ENCODE peak calls at places on chromosome 10, in seven cellular contexts. M is K562, Y is GM12878, E is SK-N-SH, H is HCT116, D is HepG2, I is H1. W is an unnamed sample.

GRCh38 chr10:102642553-102643345 is 1.5 kb upstream of the TRIM8 start:
- DNase-seq in H (peak), I (peak), E (peak), Y (no peak), M (no peak), D (peak), W (no peak)

GRCh38 chr10:113030453-113030852 is 80.4 kb downstream of the TCF7L2 start:
- DNase-seq in M (no peak), I (no peak), D (no peak), E (no peak), H (no peak), Y (no peak), W (no peak)

GRCh38 chr10:110993024-110993693 is 73.8 kb downstream of the SHOC2 start:
- DNase-seq in M (no peak), Y (peak), H (no peak), I (no peak), D (no peak), E (no peak), W (no peak)

GRCh38 chr10:73876157-73876556 is 1.8 kb upstream of the CAMK2G start:
- DNase-seq in Y (no peak), H (no peak), D (no peak), E (no peak), I (no peak), M (no peak), W (no peak)

GRCh38 chr10:48464871-48465736 is 139.8 kb downstream of the ARHGAP22 start:
- DNase-seq in I (peak), Y (no peak), E (peak), H (no peak), M (no peak), D (no peak), W (no peak)

GRCh38 chr10:123891147-123892011 is at the start of gene CPXM2:
- DNase-seq in H (no peak), D (no peak), E (no peak), M (no peak), Y (no peak), I (peak), W (no peak)

GRCh38 chr10:43979551-43979950 is 330.9 kb upstream of the ZNF32 start:
- DNase-seq in I (no peak), Y (no peak), H (no peak), E (no peak), M (no peak), D (no peak), W (no peak)

GRCh38 chr10:104029528-104029875 is 56.2 kb downstream of the COL17A1 start:
- DNase-seq in Y (no peak), E (no peak), H (no peak), D (no peak), I (no peak), M (no peak), W (no peak)

GRCh38 chr10:11642558-11642957 is 31.1 kb upstream of the USP6NL start:
- DNase-seq in I (no peak), D (no peak), M (no peak), H (no peak), Y (no peak), E (no peak), W (no peak)

GRCh38 chr10:34031410-34031809 is 696.9 kb upstream of the NRP1 start:
- DNase-seq in I (no peak), E (no peak), Y (no peak), H (no peak), M (no peak), D (no peak), W (no peak)

GRCh38 chr10:32179836-32180235 is 123.6 kb upstream of the KIF5B start:
- DNase-seq in E (no peak), D (no peak), I (no peak), H (no peak), Y (no peak), M (no peak), W (no peak)

GRCh38 chr10:128859738-128860386 is 607.2 kb upstream of the MGMT start:
- DNase-seq in D (peak), E (peak), I (peak), M (peak), Y (no peak), H (peak), W (peak)

GRCh38 chr10:34580643-34581042 is 234.5 kb downstream of the PARD3 start:
- DNase-seq in Y (no peak), H (no peak), E (no peak), I (no peak), D (peak), M (no peak), W (peak)

GRCh38 chr10:30980951-30981616 is 50.6 kb downstream of the ZNF438 start:
- DNase-seq in M (no peak), I (no peak), E (no peak), Y (no peak), D (no peak), H (no peak), W (peak)

GRCh38 chr10:85918371-85918770 is 448.2 kb downstream of the GRID1 start:
- DNase-seq in M (no peak), I (no peak), H (no peak), D (no peak), E (no peak), Y (no peak), W (no peak)

GRCh38 chr10:75801121-75801520 is 369.7 kb downstream of the LRMDA start:
- DNase-seq in H (no peak), M (no peak), E (no peak), Y (no peak), I (no peak), D (no peak), W (no peak)

GRCh38 chr10:123998197-123999141 is 94.9 kb downstream of the CHST15 start:
- DNase-seq in Y (no peak), I (no peak), E (peak), D (no peak), M (no peak), H (no peak), W (no peak)

GRCh38 chr10:9579110-9579705 is 1438.5 kb upstream of the CELF2 start:
- DNase-seq in D (no peak), H (no peak), E (no peak), I (no peak), M (no peak), Y (no peak), W (no peak)

GRCh38 chr10:89297791-89298190 is 4.1 kb upstream of the IFIT2 start:
- DNase-seq in H (no peak), D (no peak), E (no peak), M (no peak), I (no peak), Y (no peak), W (no peak)

GRCh38 chr10:130137077-130137448 is 872 bp downstream of the GLRX3 start:
- DNase-seq in H (no peak), I (no peak), D (peak), Y (no peak), E (peak), M (no peak), W (peak)

GRCh38 chr10:33937987-33938386 is 603.5 kb upstream of the NRP1 start:
- DNase-seq in I (no peak), D (no peak), M (no peak), Y (no peak), E (no peak), H (no peak), W (no peak)

GRCh38 chr10:91410638-91411367 is 659 bp downstream of the HECTD2 start:
- DNase-seq in E (peak), D (no peak), Y (no peak), H (no peak), M (peak), I (no peak), W (peak)

GRCh38 chr10:70913546-70914240 is 25.3 kb upstream of the PCBD1 start:
- DNase-seq in D (no peak), Y (no peak), E (peak), M (no peak), H (no peak), I (no peak), W (no peak)

GRCh38 chr10:119737827-119738226 is 12.0 kb downstream of the INPP5F start:
- DNase-seq in Y (no peak), E (no peak), H (peak), I (no peak), D (no peak), M (peak), W (no peak)

GRCh38 chr10:29788113-29788512 is 153.3 kb upstream of the SVIL start:
- DNase-seq in E (no peak), D (no peak), I (no peak), Y (no peak), M (no peak), H (no peak), W (no peak)

GRCh38 chr10:112389147-112389822 is 15.4 kb downstream of the ACSL5 start:
- DNase-seq in I (no peak), H (peak), E (no peak), D (peak), Y (peak), M (no peak), W (no peak)

GRCh38 chr10:100130786-100131185 is 49.1 kb upstream of the CPN1 start:
- DNase-seq in M (no peak), D (no peak), I (no peak), H (no peak), E (no peak), Y (no peak), W (no peak)

GRCh38 chr10:47024399-47025252 is 113.4 kb downstream of the PTPN20 start:
- DNase-seq in H (peak), I (peak), M (peak), Y (peak), D (peak), E (peak), W (peak)

GRCh38 chr10:131841131-131841661 is 59.6 kb upstream of the PPP2R2D start:
- DNase-seq in D (no peak), I (no peak), M (no peak), H (no peak), Y (no peak), E (no peak), W (no peak)

GRCh38 chr10:47456096-47456485 is 27.8 kb downstream of the ANXA8 start:
- DNase-seq in D (no peak), Y (no peak), I (no peak), E (no peak), H (no peak), M (no peak), W (no peak)

GRCh38 chr10:14397069-14397468 is 66.3 kb upstream of the FRMD4A start:
- DNase-seq in H (no peak), Y (no peak), I (no peak), D (no peak), E (peak), M (no peak), W (no peak)

GRCh38 chr10:789831-790701 is 100.6 kb upstream of the DIP2C start:
- DNase-seq in E (peak), M (peak), I (peak), H (no peak), D (no peak), Y (no peak), W (no peak)

GRCh38 chr10:114392112-114392835 is 12.0 kb downstream of the AFAP1L2 start:
- DNase-seq in Y (no peak), E (no peak), H (no peak), D (no peak), M (no peak), I (no peak), W (no peak)

GRCh38 chr10:103276941-103277712 is at the start of gene INA:
- DNase-seq in Y (no peak), M (no peak), I (peak), D (no peak), H (no peak), E (peak), W (no peak)

GRCh38 chr10:95445223-95445836 is 115.8 kb downstream of the SORBS1 start:
- DNase-seq in I (no peak), H (peak), E (no peak), D (no peak), M (no peak), Y (no peak), W (no peak)

GRCh38 chr10:95447733-95448132 is 113.4 kb downstream of the SORBS1 start:
- DNase-seq in H (no peak), D (no peak), M (no peak), I (no peak), E (no peak), Y (no peak), W (no peak)

GRCh38 chr10:95444792-95445191 is 116.4 kb downstream of the SORBS1 start:
- DNase-seq in Y (no peak), I (no peak), E (no peak), D (no peak), M (no peak), H (no peak), W (no peak)

GRCh38 chr10:95443636-95444035 is 117.5 kb downstream of the SORBS1 start:
- DNase-seq in I (no peak), M (no peak), Y (no peak), E (no peak), H (no peak), D (peak), W (no peak)

GRCh38 chr10:95445837-95446347 is 115.3 kb downstream of the SORBS1 start:
- DNase-seq in H (peak), M (peak), D (peak), E (peak), Y (no peak), I (peak), W (peak)
- TF ChIP-seq JUND in H (no peak), M (no peak), D (no peak), E (no peak), Y (no peak), I (no peak), W (no peak)

GRCh38 chr10:126014309-126014708 is 117.9 kb downstream of the FANK1 start:
- DNase-seq in E (no peak), I (no peak), D (no peak), Y (no peak), H (no peak), M (no peak), W (no peak)

GRCh38 chr10:126017961-126018560 is 121.7 kb downstream of the FANK1 start:
- DNase-seq in H (no peak), D (no peak), M (no peak), E (no peak), I (no peak), Y (no peak), W (no peak)

GRCh38 chr10:126013489-126014281 is 117.3 kb downstream of the FANK1 start:
- DNase-seq in I (peak), H (no peak), E (no peak), Y (no peak), M (peak), D (no peak), W (no peak)

GRCh38 chr10:126016884-126017283 is 120.5 kb downstream of the FANK1 start:
- DNase-seq in M (no peak), E (no peak), D (no peak), Y (no peak), I (no peak), H (no peak), W (no peak)

DNA sequence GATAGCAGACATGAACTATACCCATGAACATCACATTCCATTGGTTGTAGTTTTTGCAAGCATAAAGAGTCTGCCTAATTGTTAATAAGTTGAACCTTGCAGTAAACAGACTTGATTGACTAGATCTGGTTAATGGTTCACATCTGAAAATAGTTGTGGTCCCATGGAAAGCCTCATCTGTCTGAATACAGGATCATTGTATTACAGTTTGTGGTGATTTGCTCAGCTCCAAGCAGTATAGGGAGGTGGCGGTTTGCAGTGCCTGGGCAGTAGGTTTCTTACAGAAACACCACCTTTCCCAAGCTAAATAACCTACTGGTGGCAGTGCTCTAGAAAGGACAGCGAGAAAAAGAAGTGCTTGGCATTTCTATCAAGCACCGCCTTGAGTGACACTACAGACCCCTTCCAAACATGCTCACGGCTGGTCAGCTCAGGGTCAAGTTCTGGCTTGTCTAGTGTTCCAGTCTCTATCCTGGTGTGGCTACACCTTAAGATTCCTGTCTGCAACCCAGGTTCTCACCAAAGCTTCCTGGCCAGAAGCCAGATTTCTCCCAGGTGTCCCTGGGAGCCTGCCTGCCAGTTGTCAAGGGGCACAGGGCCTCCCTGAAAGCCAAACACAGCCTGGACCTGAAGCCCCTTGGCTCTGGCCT is 119.9 kb downstream of the FANK1 start:
- DNase-seq in D (no peak), E (no peak), M (no peak), H (no peak), I (no peak), Y (no peak), W (no peak)
- TF ChIP-seq JUND in D (no peak), E (no peak), M (no peak), H (no peak), I (no peak), Y (no peak), W (no peak)

DNA sequence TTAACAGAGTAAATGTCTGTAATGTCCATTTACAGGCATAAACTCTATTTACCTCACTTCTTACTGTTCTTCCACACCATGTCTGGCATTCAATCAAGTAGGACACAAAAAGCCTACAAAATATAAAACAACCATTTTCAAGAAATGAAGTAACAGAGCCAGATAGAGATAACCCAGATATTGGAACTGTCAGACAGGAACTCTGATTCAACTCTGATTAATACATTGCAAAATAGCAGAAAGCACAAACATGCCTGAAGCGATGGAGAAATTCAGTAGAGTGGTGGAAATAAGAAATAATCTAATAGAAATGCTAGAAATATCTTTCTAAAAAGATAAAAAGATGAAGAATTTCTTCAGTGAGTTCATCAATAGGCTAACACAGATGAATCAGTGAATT is 964.4 kb downstream of the PCDH15 start:
- DNase-seq in Y (no peak), M (no peak), D (no peak), E (peak), I (no peak), H (no peak), W (no peak)
- TF ChIP-seq JUND in Y (no peak), M (no peak), D (no peak), E (no peak), I (no peak), H (no peak), W (no peak)

GRCh38 chr10:24459836-24460235 is 250.9 kb downstream of the KIAA1217 start:
- DNase-seq in Y (no peak), I (no peak), M (no peak), E (no peak), H (no peak), D (no peak), W (no peak)
- TF ChIP-seq JUND in Y (no peak), I (no peak), M (no peak), E (no peak), H (no peak), D (no peak), W (no peak)

DNA sequence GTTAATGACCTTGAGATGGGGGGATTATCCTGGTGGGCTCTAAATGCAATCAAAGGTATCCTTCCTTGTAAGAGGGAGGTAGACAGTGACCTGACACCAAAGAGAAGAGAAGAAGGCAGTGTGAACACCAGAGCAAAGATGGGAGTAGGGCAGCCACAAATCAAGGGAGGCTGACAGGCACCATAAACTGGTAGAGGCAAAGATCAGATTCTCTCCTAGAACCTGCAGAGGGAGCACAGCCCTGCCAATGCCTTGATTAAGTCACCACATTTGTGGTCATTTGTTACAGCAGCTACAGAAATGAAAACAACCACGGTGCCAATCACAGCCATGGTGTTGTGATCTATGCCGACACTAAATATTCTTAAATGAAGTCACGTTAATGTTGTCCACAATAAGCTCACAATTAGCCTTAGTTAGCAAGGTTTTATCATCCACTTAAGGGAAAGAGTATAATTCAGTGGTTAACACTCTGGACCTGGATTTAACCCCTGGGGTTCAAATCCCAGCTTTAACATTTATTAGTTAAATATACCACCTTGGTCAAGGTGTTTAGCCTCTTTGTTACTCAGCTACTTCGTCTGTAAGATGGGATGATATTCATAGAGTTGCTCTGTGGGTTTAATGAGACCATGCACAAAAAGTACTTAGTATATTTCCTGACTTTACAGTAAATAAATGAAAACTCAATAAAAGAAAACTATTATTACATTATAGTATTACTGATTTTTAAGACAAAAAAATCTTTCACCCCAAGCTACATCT is 70.8 kb downstream of the SGMS1 start:
- DNase-seq in D (no peak), Y (no peak), I (no peak), E (no peak), M (no peak), H (no peak), W (peak)
- TF ChIP-seq JUND in D (no peak), Y (no peak), I (no peak), E (no peak), M (peak), H (no peak), W (no peak)

DNA sequence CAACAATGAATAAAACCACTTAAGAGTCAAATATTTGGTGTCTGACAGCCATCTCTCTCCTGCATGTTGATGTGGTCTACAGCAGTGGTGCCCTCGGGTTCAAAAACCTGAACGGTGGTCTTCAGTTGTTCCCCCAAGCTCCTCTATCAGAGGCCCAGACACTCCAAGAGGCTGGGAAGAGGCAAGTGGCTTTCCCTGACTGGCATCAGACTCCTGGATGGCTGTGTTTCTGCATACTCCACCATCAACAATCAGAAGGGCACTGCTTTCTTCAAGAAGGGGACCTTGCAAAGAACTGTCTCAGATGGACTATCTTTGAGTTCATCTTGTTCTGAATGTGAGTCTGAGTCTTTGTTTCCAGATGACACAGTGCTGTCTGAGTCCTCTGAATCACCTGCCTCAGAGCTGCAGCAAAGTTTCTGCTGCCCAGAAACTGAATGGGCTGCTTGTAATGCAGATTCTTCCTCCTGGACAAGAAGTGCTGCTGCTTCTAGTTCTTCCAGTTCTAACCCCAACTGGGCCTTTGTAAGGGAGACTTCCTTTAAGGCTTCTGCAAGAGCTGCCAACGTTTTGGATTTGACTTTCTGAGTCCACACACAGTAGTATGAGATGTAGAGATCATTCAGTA is 5.9 kb upstream of the SGMS1 start:
- DNase-seq in M (no peak), D (no peak), I (no peak), Y (no peak), E (no peak), H (no peak), W (no peak)
- TF ChIP-seq JUND in M (no peak), D (no peak), I (no peak), Y (no peak), E (no peak), H (no peak), W (no peak)

DNA sequence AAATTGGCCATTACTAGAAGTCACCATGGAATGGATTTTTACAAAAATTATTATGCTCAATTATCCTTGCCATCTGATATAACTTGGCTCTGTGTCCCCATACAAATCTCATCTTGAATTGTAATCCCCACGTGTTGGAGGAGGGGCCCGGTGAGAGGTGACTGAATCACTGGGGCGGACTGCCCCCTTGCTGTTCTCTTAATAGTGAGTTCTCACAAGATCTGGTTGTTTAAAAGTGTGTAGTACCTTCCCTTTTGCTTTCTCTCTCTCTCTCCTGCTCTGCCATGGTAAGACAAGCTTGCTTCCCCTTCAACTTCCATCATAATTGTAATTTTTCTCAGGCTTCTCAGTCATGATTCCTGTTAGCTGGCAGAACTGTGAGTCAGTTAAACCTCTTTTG is 1023.6 kb downstream of the XPNPEP1 start:
- DNase-seq in Y (no peak), E (no peak), I (no peak), H (no peak), M (no peak), D (no peak), W (no peak)
- TF ChIP-seq JUND in Y (no peak), E (no peak), I (no peak), H (no peak), M (no peak), D (no peak), W (no peak)

W was measured in T47D.